ENCODE peak calls at places on chromosome 2, in seven cellular contexts. Y, O, R, D, V, H and S are unnamed samples.
A peak's percentile ranks its signal among the peaks of the same experiment; 100 is the strongest.

GRCh38 chr2:239966848-239967136 is 58.4 kb downstream of the NDUFA10 start:
- DNase-seq in D (no peak), Y (no peak), H (no peak), V (no peak), R (no peak), O (no peak), S (no peak)

GRCh38 chr2:88201811-88202169 is 31.6 kb downstream of the THNSL2 start:
- DNase-seq in O (peak; percentile 22), R (no peak), Y (no peak), V (no peak), D (no peak), H (no peak), S (no peak)

GRCh38 chr2:164839914-164840457 is 1.6 kb downstream of the COBLL1 start:
- DNase-seq in D (no peak), H (no peak), O (no peak), V (no peak), Y (no peak), R (no peak), S (no peak)

GRCh38 chr2:159516241-159516758 is 100.0 kb downstream of the BAZ2B start:
- DNase-seq in Y (peak; percentile 49), D (no peak), O (peak; percentile 11), V (no peak), H (peak; percentile 59), R (no peak), S (no peak)

GRCh38 chr2:23705771-23706612 is 220.9 kb downstream of the ATAD2B start:
- DNase-seq in R (no peak), D (no peak), O (no peak), V (no peak), H (no peak), Y (no peak), S (no peak)

GRCh38 chr2:31401580-31401979 is 13.0 kb downstream of the XDH start:
- DNase-seq in V (peak; percentile 86), D (no peak), H (no peak), O (no peak), R (no peak), Y (no peak), S (no peak)

GRCh38 chr2:102968375-102968774 is 206.5 kb downstream of the TMEM182 start:
- DNase-seq in R (no peak), H (no peak), V (no peak), O (no peak), D (no peak), Y (peak; percentile 30), S (no peak)

GRCh38 chr2:24280645-24281044 is 79.7 kb downstream of the ITSN2 start:
- DNase-seq in R (no peak), H (no peak), V (no peak), O (no peak), Y (no peak), D (no peak), S (no peak)

GRCh38 chr2:58221909-58222308 is 19.2 kb downstream of the FANCL start:
- DNase-seq in H (no peak), R (no peak), Y (no peak), D (no peak), V (no peak), O (no peak), S (no peak)

GRCh38 chr2:3487028-3487425 is 32.3 kb downstream of the ADI1 start:
- DNase-seq in V (no peak), H (no peak), R (no peak), D (no peak), O (no peak), Y (peak; percentile 27), S (no peak)

GRCh38 chr2:152383702-152384101 is 48.7 kb downstream of the FMNL2 start:
- DNase-seq in Y (no peak), H (no peak), V (no peak), O (no peak), D (no peak), R (no peak), S (no peak)

GRCh38 chr2:150188177-150188576 is 299.3 kb downstream of the RND3 start:
- DNase-seq in O (no peak), R (no peak), V (no peak), D (no peak), Y (no peak), H (no peak), S (no peak)

GRCh38 chr2:237863102-237863511 is 3.7 kb downstream of the RAMP1 start:
- DNase-seq in V (no peak), D (no peak), O (no peak), Y (peak; percentile 54), H (no peak), R (no peak), S (no peak)

GRCh38 chr2:139034064-139034463 is 253.9 kb upstream of the NXPH2 start:
- DNase-seq in D (no peak), O (no peak), H (no peak), V (no peak), Y (no peak), R (no peak), S (no peak)

GRCh38 chr2:11140492-11140891 is 14.8 kb upstream of the SLC66A3 start:
- DNase-seq in R (no peak), V (peak; percentile 34), O (no peak), D (no peak), Y (no peak), H (no peak), S (no peak)

GRCh38 chr2:239326831-239327535 is 73.8 kb downstream of the HDAC4 start:
- DNase-seq in R (peak; percentile 49), O (no peak), H (no peak), Y (no peak), D (no peak), V (no peak), S (no peak)

GRCh38 chr2:14693874-14694273 is 61.4 kb downstream of the LRATD1 start:
- DNase-seq in V (no peak), Y (no peak), R (no peak), D (no peak), H (no peak), O (no peak), S (no peak)

GRCh38 chr2:16227811-16228462 is 287.6 kb downstream of the MYCN start:
- DNase-seq in V (no peak), O (no peak), Y (no peak), R (no peak), H (no peak), D (no peak), S (no peak)